ENCODE peak calls at places on chromosome 15, in eight cellular contexts. H is esophagus muscularis mucosa, O is psoas muscle, Z is Panc1, N is H7, X is aorta, V is fibroblast of lung, E is ascending aorta. C is an unnamed sample. For H3K27me3, the result is how much of the 10 kb centered on the place peaks cover.

GRCh38 chr15:77507911-77508310 is 87.2 kb downstream of the HMG20A start:
- DNase-seq in E (peak), V (peak), Z (no peak), N (peak), X (no peak), O (no peak), H (no peak), C (no peak)

GRCh38 chr15:60346077-60346476 is 51.7 kb downstream of the ANXA2 start:
- DNase-seq in N (no peak), O (no peak), V (no peak), H (no peak), X (no peak), Z (no peak), E (no peak), C (no peak)

GRCh38 chr15:92528736-92529135 is 126.8 kb downstream of the FAM174B start:
- DNase-seq in V (peak), Z (no peak), H (no peak), O (no peak), E (no peak), X (no peak), N (no peak), C (no peak)

GRCh38 chr15:44519537-44519936 is 17.4 kb upstream of the EIF3J start:
- DNase-seq in O (no peak), E (no peak), H (no peak), X (no peak), V (no peak), Z (no peak), N (no peak), C (no peak)

GRCh38 chr15:84658080-84658787 is at the start of gene NMB:
- DNase-seq in O (peak), N (peak), Z (no peak), V (peak), H (no peak), X (peak), E (peak), C (peak)

GRCh38 chr15:64009798-64010241 is 36.5 kb downstream of the DAPK2 start:
- DNase-seq in Z (no peak), V (peak), H (no peak), O (no peak), X (no peak), N (no peak), E (no peak), C (peak)

GRCh38 chr15:37142371-37142770 is 42.0 kb upstream of the MEIS2 start:
- DNase-seq in V (peak), O (no peak), E (no peak), Z (no peak), N (no peak), X (no peak), H (no peak), C (no peak)

GRCh38 chr15:52866698-52867097 is 76.6 kb upstream of the ONECUT1 start:
- DNase-seq in E (no peak), X (no peak), H (no peak), V (no peak), O (no peak), Z (no peak), N (no peak), C (no peak)

GRCh38 chr15:80849308-80849707 is 70.1 kb downstream of the CEMIP start:
- DNase-seq in E (no peak), H (no peak), Z (no peak), V (peak), O (peak), N (no peak), X (peak), C (no peak)

GRCh38 chr15:64903331-64903950 is 8.3 kb upstream of the ANKDD1A start:
- DNase-seq in Z (no peak), O (no peak), E (no peak), H (no peak), N (no peak), V (no peak), X (peak), C (no peak)

GRCh38 chr15:88246081-88246480 is 10.5 kb downstream of the NTRK3 start:
- DNase-seq in X (peak), Z (no peak), H (no peak), E (no peak), N (no peak), V (no peak), O (no peak), C (no peak)

GRCh38 chr15:31461375-31461774 is 134.7 kb downstream of the KLF13 start:
- DNase-seq in X (peak), H (no peak), V (no peak), E (peak), O (no peak), N (no peak), Z (no peak), C (no peak)

GRCh38 chr15:100338247-100338646 is 3.5 kb downstream of the ADAMTS17 start:
- DNase-seq in N (no peak), H (peak), Z (no peak), O (no peak), V (no peak), E (no peak), X (no peak), C (no peak)

GRCh38 chr15:100340721-100341661 is 784 bp downstream of the ADAMTS17 start:
- DNase-seq in N (peak), X (no peak), V (no peak), Z (no peak), E (no peak), O (peak), H (no peak), C (no peak)

GRCh38 chr15:100338971-100339444 is 2.8 kb downstream of the ADAMTS17 start:
- DNase-seq in O (peak), H (peak), Z (no peak), E (peak), N (peak), V (peak), X (peak), C (no peak)

GRCh38 chr15:100341662-100342560 is at the start of gene ADAMTS17:
- DNase-seq in O (peak), N (peak), X (peak), Z (peak), V (peak), H (peak), E (peak), C (peak)

GRCh38 chr15:100339999-100340398 is 1.8 kb downstream of the ADAMTS17 start:
- DNase-seq in Z (no peak), H (no peak), V (no peak), E (no peak), O (no peak), X (no peak), N (no peak), C (no peak)
- H3K27me3 ChIP-seq in Z (under half), H (under half), V (under half), E (under half), O (under half), X (under half), N (under half), C (under half)

DNA sequence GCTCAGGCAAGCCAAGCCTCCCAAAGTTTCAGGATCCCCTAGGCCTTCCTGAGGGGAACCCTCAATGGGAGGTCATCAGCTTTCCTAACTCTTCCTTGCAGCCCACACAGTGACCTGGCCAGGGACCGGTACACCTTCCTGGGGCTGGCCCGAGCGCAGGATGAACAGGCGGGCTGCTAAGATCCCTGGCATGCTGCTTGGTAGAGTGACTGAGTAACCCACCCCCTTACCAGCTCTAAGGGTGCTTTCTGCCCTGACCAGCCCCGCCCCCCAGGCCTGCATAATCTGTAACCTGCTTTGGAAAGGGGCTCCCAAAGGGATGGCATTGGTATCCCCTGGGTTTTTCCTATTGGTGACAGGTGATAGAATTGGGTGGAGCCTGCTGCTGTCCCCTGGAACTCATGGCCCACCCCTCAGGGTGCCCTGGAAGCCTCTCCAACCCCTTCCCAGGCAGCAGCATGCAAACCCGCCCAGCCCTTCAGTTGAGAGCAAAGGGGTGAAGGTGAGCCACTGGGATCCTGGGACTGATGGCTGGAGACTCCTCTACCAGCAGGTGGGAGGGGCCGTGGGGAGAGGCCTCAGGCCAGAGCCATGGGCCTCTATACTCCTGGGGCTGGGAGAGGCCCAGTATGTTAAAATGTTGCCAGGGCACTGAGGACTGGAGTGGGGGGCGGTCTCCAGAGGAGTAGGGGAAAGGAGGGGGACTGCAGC is 11.0 kb upstream of the KIF7 start:
- DNase-seq in Z (no peak), X (no peak), N (peak), E (no peak), H (no peak), V (no peak), O (no peak), C (no peak)
- H3K4me3 ChIP-seq in Z (peak), X (no peak), N (no peak), E (peak), H (peak), V (no peak), O (peak), C (peak)

DNA sequence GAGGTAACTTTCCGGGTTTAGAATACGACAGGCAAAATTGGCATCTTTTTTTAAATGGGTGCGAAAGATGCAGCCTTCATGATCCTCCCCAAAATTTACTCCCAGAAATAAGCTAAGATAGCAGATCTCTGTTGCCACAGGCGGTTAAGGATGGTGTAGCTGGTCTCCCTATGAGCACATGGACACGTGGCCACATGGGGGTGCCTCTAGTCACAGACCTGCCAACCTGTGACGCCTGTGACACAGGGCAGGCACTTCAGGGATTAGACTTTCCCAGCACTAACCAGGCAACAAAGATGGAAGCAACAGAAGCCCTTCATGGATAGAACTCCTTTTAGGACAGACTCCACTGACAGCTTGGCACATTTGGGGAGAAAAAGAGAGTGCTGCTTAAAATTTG is 320.3 kb downstream of the THSD4 start:
- DNase-seq in N (peak), O (no peak), E (no peak), X (no peak), Z (no peak), H (no peak), V (no peak), C (no peak)
- H3K27me3 ChIP-seq in N (under half), O (under half), E (under half), X (under half), Z (under half), H (under half), V (under half), C (under half)

DNA sequence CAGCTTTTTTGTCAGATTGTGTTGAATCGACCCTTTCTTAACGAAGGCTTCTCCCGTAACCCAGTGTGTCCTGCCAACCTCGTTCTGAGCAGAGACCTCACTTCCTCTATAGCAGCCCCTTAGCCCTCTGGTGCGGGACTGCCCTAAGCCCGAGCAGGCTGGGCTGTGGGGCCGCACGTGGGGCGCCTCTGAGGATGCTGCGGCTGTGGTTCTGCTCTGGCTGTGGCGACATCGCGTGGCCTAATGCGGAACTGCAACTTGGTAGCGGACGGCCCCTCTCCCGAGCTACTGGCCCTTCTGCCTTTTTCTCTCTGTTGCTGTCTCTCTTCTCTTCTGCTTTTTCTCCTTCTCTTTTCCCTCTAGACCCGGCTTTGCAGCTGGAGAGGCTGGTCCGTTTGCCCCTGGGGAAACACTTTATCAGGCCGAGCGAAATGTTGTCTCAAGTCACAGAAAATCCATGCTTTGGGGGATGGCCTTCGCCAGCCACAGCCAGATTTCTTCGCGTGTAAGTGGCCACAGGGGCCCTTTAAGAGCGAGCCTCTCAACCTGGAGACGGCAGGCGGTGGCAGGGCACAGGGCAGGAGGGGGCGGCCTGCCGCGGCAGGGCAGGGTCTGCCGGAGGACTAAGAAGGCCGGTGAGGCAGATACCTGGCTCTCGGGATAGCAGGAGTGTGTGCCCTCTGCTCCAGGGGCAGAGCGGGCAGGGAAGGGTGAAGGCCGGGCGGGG is 19.4 kb upstream of the KIF23 start:
- DNase-seq in O (peak), Z (peak), H (peak), N (peak), V (peak), X (peak), E (peak), C (peak)
- H3K4me3 ChIP-seq in O (no peak), Z (no peak), H (peak), N (no peak), V (no peak), X (no peak), E (peak), C (no peak)

DNA sequence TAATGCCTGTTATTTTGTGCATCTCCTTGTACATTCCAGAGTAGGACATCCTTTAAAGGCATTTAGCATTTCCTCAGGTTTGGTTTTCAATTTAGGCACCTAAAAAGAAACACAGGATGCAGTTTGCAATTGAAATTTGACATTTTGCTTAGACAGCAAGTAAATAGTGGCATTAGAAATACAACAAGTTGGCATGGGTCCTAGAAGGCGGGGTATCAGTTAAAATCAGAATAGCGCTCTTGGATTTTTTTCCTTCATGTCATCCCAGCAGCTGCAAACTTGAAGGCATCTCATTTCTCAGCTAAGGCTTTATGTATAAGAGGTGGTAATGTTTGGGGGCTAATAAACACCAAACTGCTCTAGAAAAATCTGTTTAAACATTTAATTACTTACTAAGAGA is 47.5 kb upstream of the SKOR1 start:
- DNase-seq in E (no peak), Z (no peak), O (no peak), X (no peak), V (no peak), N (no peak), H (no peak), C (no peak)
- H3K27me3 ChIP-seq in E (under half), Z (under half), O (under half), X (under half), V (under half), N (under half), H (under half), C (under half)